ENCODE peak calls at places on chromosomes 11 and 22, in nine cellular contexts. G is fibroblast of mammary gland, P is AG04450, Z is HCT116, Y is neural crest cell, A is psoas muscle, D is lung, C is tibial artery, H is AG04449. T is an unnamed sample.

GRCh38 chr11:74288161-74288560 is 23.3 kb downstream of the P4HA3 start:
- DNase-seq in P (peak; percentile 85), G (peak; percentile 99), Y (no peak), A (no peak), D (no peak), C (peak; percentile 22), H (peak; percentile 92), Z (no peak), T (peak; percentile 97)

GRCh38 chr11:128503231-128503991 is 83.9 kb downstream of the ETS1 start:
- DNase-seq in H (peak; percentile 95), C (no peak), D (no peak), P (peak; percentile 78), A (no peak), Z (no peak), G (peak; percentile 98), Y (no peak), T (peak; percentile 95)

GRCh38 chr22:49294656-49295464 is 532.8 kb downstream of the BRD1 start:
- DNase-seq in A (no peak), Z (no peak), Y (no peak), D (no peak), H (no peak), C (peak; percentile 5), G (no peak), P (no peak), T (no peak)

GRCh38 chr11:121344824-121345223 is 52.3 kb downstream of the SC5D start:
- DNase-seq in Z (no peak), Y (no peak), G (no peak), P (no peak), D (no peak), H (no peak), C (no peak), A (no peak), T (no peak)

GRCh38 chr22:19059481-19060278 is 62.5 kb downstream of the DGCR2 start:
- DNase-seq in H (no peak), D (no peak), G (no peak), A (no peak), Y (no peak), C (no peak), Z (no peak), P (no peak), T (no peak)

GRCh38 chr11:43576834-43577521 is 103.6 kb upstream of the HSD17B12 start:
- DNase-seq in Y (peak; percentile 62), Z (peak; percentile 12), D (no peak), P (no peak), A (no peak), H (no peak), C (no peak), G (peak; percentile 64), T (peak; percentile 62)

GRCh38 chr11:6576471-6577373 is 26.7 kb downstream of the RRP8 start:
- DNase-seq in C (no peak), G (peak; percentile 68), Y (no peak), A (no peak), D (no peak), H (no peak), Z (no peak), P (no peak), T (peak; percentile 57)

GRCh38 chr11:110000045-110000502 is 93.1 kb upstream of the ZC3H12C start:
- DNase-seq in C (no peak), H (peak; percentile 97), Y (no peak), D (no peak), A (no peak), G (peak; percentile 93), Z (peak; percentile 23), P (peak; percentile 85), T (peak; percentile 95)

GRCh38 chr11:67179892-67180490 is 60.9 kb downstream of the KDM2A start:
- DNase-seq in P (no peak), H (no peak), D (no peak), A (no peak), Z (no peak), G (no peak), C (no peak), Y (no peak), T (no peak)

GRCh38 chr11:68137833-68138232 is 16.6 kb upstream of the CHKA start:
- DNase-seq in C (no peak), H (no peak), A (no peak), Y (no peak), D (no peak), Z (no peak), P (no peak), G (no peak), T (no peak)

GRCh38 chr11:72721276-72721675 is 30.9 kb downstream of the ARAP1 start:
- DNase-seq in G (no peak), A (no peak), P (no peak), Y (no peak), D (no peak), C (no peak), Z (no peak), H (no peak), T (no peak)
- TF ChIP-seq CTCF in G (no peak), A (no peak), P (no peak), Y (no peak), D (no peak), C (no peak), Z (no peak), H (no peak), T (no peak)

GRCh38 chr11:119671561-119672015 is 57.4 kb downstream of the NECTIN1 start:
- DNase-seq in H (no peak), Y (no peak), Z (no peak), A (no peak), P (peak; percentile 36), C (no peak), G (peak; percentile 54), D (no peak), T (peak; percentile 58)

GRCh38 chr11:119671048-119671447 is 58.0 kb downstream of the NECTIN1 start:
- DNase-seq in C (peak; percentile 29), A (peak; percentile 77), G (peak; percentile 88), H (no peak), D (peak; percentile 41), Z (no peak), Y (no peak), P (peak; percentile 88), T (peak; percentile 89)

GRCh38 chr11:119672597-119672996 is 56.4 kb downstream of the NECTIN1 start:
- DNase-seq in P (no peak), Y (no peak), H (no peak), G (no peak), Z (no peak), A (no peak), D (no peak), C (no peak), T (no peak)

GRCh38 chr11:119676461-119677020 is 52.5 kb downstream of the NECTIN1 start:
- DNase-seq in G (peak; percentile 68), C (no peak), H (no peak), Z (no peak), A (no peak), P (no peak), D (no peak), Y (no peak), T (peak; percentile 68)

DNA sequence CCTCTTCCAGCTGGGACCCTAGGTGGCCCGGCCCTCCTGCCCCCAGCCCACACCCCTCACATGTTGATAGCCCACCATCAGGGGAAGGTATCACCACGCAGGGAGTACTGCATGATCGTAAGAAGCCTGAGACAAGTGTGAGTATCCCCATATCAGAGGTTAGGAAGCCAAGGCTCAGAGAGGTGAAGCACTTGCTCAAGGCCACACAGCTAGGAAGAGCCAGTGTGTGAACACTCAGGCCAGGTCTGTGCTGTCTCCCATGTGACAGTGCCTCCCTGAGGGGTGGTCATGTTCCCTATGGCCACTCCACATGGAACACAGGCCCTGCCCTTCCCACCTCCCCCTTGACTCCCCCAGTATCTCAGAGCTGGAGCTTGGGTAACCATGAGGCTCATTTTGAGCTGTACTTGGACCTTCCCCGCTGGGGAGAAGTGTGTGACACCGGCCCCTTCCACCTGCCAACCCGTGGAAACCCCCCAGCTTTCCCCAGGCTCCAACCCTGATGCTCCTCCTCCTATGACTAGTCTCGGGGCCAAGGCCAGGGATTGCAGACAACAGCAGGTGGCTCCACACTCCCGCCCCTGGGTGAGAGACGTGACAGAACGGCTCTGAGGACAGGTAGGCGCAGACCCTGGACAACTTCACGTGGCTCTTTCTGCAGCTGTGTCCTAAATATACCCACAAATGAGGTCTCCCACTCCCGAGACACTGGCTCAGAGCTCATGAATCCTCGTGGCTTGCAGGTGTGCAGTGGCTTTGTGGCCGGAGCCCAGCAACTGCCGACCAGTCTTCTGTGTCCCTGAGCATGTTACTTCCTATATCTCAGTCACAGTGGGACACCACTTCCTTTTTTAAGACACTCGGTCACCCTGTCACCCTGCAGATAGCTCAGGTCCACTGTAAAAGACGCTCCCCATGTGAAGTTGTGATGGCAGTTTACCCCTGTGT is 55.3 kb downstream of the NECTIN1 start:
- DNase-seq in D (no peak), G (no peak), P (no peak), C (no peak), A (no peak), H (no peak), Y (no peak), Z (no peak), T (no peak)
- TF ChIP-seq CTCF in D (no peak), G (no peak), P (no peak), C (no peak), A (no peak), H (no peak), Y (no peak), Z (no peak), T (no peak)

GRCh38 chr11:27192184-27192583 is 151.6 kb downstream of the BBOX1 start:
- DNase-seq in P (no peak), C (no peak), Z (no peak), Y (no peak), G (no peak), A (no peak), H (no peak), D (no peak), T (no peak)
- TF ChIP-seq CTCF in P (no peak), C (no peak), Z (no peak), Y (no peak), G (no peak), A (no peak), H (no peak), D (no peak), T (no peak)

DNA sequence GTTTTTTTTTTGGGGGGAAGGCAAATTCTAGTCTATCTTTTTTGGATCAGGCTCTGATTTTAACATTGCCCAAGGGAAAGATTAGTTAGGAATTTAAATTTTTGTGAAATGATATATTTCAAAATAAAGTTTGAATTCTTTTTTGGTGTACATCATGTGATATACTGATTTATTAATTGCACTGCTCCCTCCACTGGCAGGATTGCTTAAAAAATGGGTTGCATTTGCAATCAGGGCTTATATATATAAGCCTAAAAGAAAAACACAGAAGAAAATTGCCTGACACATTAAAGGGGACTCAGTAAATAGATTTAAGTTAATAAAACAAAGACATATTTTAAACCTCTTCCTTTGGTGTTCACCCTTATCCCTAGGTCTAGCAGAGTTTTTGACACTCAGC is 1.2 kb downstream of the DYNC2H1 start:
- DNase-seq in A (no peak), H (peak; percentile 3), Y (no peak), D (no peak), G (peak; percentile 65), P (no peak), Z (no peak), C (no peak), T (peak; percentile 67)
- TF ChIP-seq CTCF in A (no peak), H (peak; percentile 19), Y (peak; percentile 40), D (no peak), G (peak; percentile 46), P (peak; percentile 46), Z (no peak), C (peak; percentile 7), T (peak; percentile 33)

GRCh38 chr22:33014621-33015020 is 43.6 kb downstream of the SYN3 start:
- DNase-seq in Y (no peak), P (no peak), C (no peak), G (no peak), H (no peak), A (no peak), Z (no peak), D (no peak), T (no peak)
- TF ChIP-seq CTCF in Y (no peak), P (no peak), C (no peak), G (no peak), H (no peak), A (no peak), Z (no peak), D (no peak), T (no peak)

GRCh38 chr11:33542921-33543320 is 157.7 kb downstream of the C11orf91 start:
- DNase-seq in D (peak; percentile 54), Z (peak; percentile 22), Y (peak; percentile 52), A (peak; percentile 37), P (no peak), C (peak; percentile 28), G (peak; percentile 52), H (no peak), T (peak; percentile 67)
- TF ChIP-seq CTCF in D (peak; percentile 42), Z (peak; percentile 87), Y (peak; percentile 66), A (peak; percentile 65), P (peak; percentile 72), C (peak; percentile 31), G (peak; percentile 74), H (peak; percentile 68), T (peak; percentile 74)